ENCODE peak calls at places on chromosomes 4 and X, in six cellular contexts. P is activated naive CD4-positive, alpha-beta T cell; D is A172; X is neural crest cell; C is HFFc6; F is NK-92 treated with Interleukin-12 subunit alpha and Interleukin-12 subunit beta, amount 100 ng/mL, for 24 hours. M is an unnamed sample.

GRCh38 chrX:13808865-13809264 is 8.0 kb downstream of the GPM6B start:
- DNase-seq in P (no peak), F (no peak), C (no peak), X (no peak), D (no peak), M (no peak)

GRCh38 chr4:19074061-19074460 is 1052.5 kb upstream of the LCORL start:
- DNase-seq in C (no peak), F (no peak), P (no peak), D (no peak), X (no peak), M (no peak)

GRCh38 chr4:54539500-54540029 is 118.2 kb upstream of the KIT start:
- DNase-seq in P (no peak), C (peak; percentile 63), F (no peak), D (peak; percentile 63), X (peak; percentile 69), M (no peak)

GRCh38 chrX:72297953-72298730 is 7.6 kb downstream of the CITED1 start:
- DNase-seq in D (no peak), F (no peak), P (no peak), X (no peak), C (peak; percentile 5), M (peak; percentile 74)

GRCh38 chr4:55912249-55912648 is 36.5 kb upstream of the CEP135 start:
- DNase-seq in P (no peak), F (no peak), C (no peak), X (no peak), D (no peak), M (no peak)

GRCh38 chr4:22708961-22709360 is 16.2 kb downstream of the GBA3 start:
- DNase-seq in D (no peak), X (no peak), P (no peak), F (no peak), C (no peak), M (no peak)

GRCh38 chr4:146054676-146055075 is 116.1 kb upstream of the ZNF827 start:
- DNase-seq in P (no peak), F (no peak), D (no peak), X (no peak), C (no peak), M (no peak)

GRCh38 chrX:100512471-100512870 is 72.3 kb upstream of the TNMD start:
- DNase-seq in X (no peak), F (no peak), P (no peak), C (no peak), D (no peak), M (peak; percentile 42)

GRCh38 chr4:107579099-107579498 is 140.9 kb downstream of the PAPSS1 start:
- DNase-seq in X (no peak), D (no peak), C (no peak), F (no peak), P (no peak), M (no peak)

GRCh38 chrX:119488749-119489148 is 20.5 kb downstream of the SLC25A5 start:
- DNase-seq in F (no peak), D (no peak), X (peak; percentile 42), C (peak; percentile 38), P (no peak), M (peak; percentile 55)

GRCh38 chrX:17805120-17805519 is 56.0 kb downstream of the RAI2 start:
- DNase-seq in F (no peak), P (no peak), C (no peak), X (no peak), D (no peak), M (peak; percentile 0)

GRCh38 chr4:43394976-43395375 is 502.5 kb downstream of the GRXCR1 start:
- DNase-seq in D (no peak), X (no peak), P (no peak), F (no peak), C (no peak), M (no peak)

GRCh38 chr4:129095811-129096454 is at the start of gene C4orf33:
- DNase-seq in X (peak; percentile 45), C (peak; percentile 53), P (peak; percentile 13), D (peak; percentile 73), F (peak; percentile 38), M (peak; percentile 98)

GRCh38 chr4:65344278-65344825 is 325.9 kb downstream of the EPHA5 start:
- DNase-seq in D (no peak), C (no peak), F (no peak), P (no peak), X (no peak), M (peak; percentile 20)

GRCh38 chr4:149370002-149370401 is 445.6 kb downstream of the IQCM start:
- DNase-seq in C (no peak), X (no peak), D (no peak), P (no peak), F (no peak), M (no peak)

GRCh38 chr4:74619931-74620702 is 174.2 kb downstream of the BTC start:
- DNase-seq in F (no peak), D (no peak), C (no peak), X (no peak), P (no peak), M (no peak)

GRCh38 chr4:119692001-119692400 is 63.4 kb upstream of the PDE5A start:
- DNase-seq in F (no peak), D (no peak), P (no peak), X (no peak), C (peak; percentile 35), M (no peak)